ENCODE peak calls at places on chromosomes 13 and 19, in seven cellular contexts. One of them, this sample, is unnamed.

GRCh38 chr13:99406799-99407201 is 94.5 kb upstream of the TM9SF2 start:
- DNase-seq in AG10803: no peak
- DNase-seq in endothelial cell of umbilical vein: no peak
- DNase-seq in fibroblast of mammary gland: peak
- DNase-seq in IMR-90: no peak
- DNase-seq in fibroblast of pulmonary artery: peak
- DNase-seq in brain microvascular endothelial cell: no peak
- DNase-seq in this sample: no peak

GRCh38 chr19:16382775-16383543 is 58.3 kb downstream of the KLF2 start:
- DNase-seq in brain microvascular endothelial cell: peak
- DNase-seq in fibroblast of pulmonary artery: peak
- DNase-seq in fibroblast of mammary gland: peak
- DNase-seq in AG10803: peak
- DNase-seq in endothelial cell of umbilical vein: peak
- DNase-seq in IMR-90: peak
- DNase-seq in this sample: peak

GRCh38 chr19:34428549-34429285 is 536 bp downstream of the UBA2 start:
- DNase-seq in endothelial cell of umbilical vein: peak
- DNase-seq in fibroblast of pulmonary artery: peak
- DNase-seq in AG10803: peak
- DNase-seq in brain microvascular endothelial cell: no peak
- DNase-seq in IMR-90: peak
- DNase-seq in fibroblast of mammary gland: peak
- DNase-seq in this sample: peak

GRCh38 chr19:13629687-13630357 is 123.5 kb upstream of the CACNA1A start:
- DNase-seq in IMR-90: peak
- DNase-seq in brain microvascular endothelial cell: no peak
- DNase-seq in AG10803: peak
- DNase-seq in fibroblast of mammary gland: peak
- DNase-seq in endothelial cell of umbilical vein: no peak
- DNase-seq in fibroblast of pulmonary artery: no peak
- DNase-seq in this sample: peak

GRCh38 chr13:99339736-99340392 is 32.7 kb upstream of the GPR183 start:
- DNase-seq in fibroblast of pulmonary artery: peak
- DNase-seq in IMR-90: peak
- DNase-seq in AG10803: peak
- DNase-seq in endothelial cell of umbilical vein: no peak
- DNase-seq in fibroblast of mammary gland: peak
- DNase-seq in brain microvascular endothelial cell: no peak
- DNase-seq in this sample: peak

GRCh38 chr13:45658586-45659235 is 43.2 kb upstream of the ERICH6B start:
- DNase-seq in fibroblast of pulmonary artery: peak
- DNase-seq in endothelial cell of umbilical vein: no peak
- DNase-seq in IMR-90: peak
- DNase-seq in fibroblast of mammary gland: peak
- DNase-seq in brain microvascular endothelial cell: peak
- DNase-seq in AG10803: peak
- DNase-seq in this sample: peak

GRCh38 chr13:76523740-76524382 is 362.3 kb downstream of the KCTD12 start:
- DNase-seq in fibroblast of pulmonary artery: no peak
- DNase-seq in AG10803: no peak
- DNase-seq in brain microvascular endothelial cell: no peak
- DNase-seq in IMR-90: no peak
- DNase-seq in endothelial cell of umbilical vein: no peak
- DNase-seq in fibroblast of mammary gland: no peak
- DNase-seq in this sample: no peak

GRCh38 chr19:55117063-55117635 is 288 bp downstream of the PPP1R12C start:
- DNase-seq in fibroblast of pulmonary artery: no peak
- DNase-seq in IMR-90: no peak
- DNase-seq in endothelial cell of umbilical vein: no peak
- DNase-seq in brain microvascular endothelial cell: no peak
- DNase-seq in fibroblast of mammary gland: no peak
- DNase-seq in AG10803: no peak
- DNase-seq in this sample: no peak

GRCh38 chr13:110645750-110646149 is 30.4 kb downstream of the NAXD start:
- DNase-seq in AG10803: no peak
- DNase-seq in fibroblast of pulmonary artery: no peak
- DNase-seq in endothelial cell of umbilical vein: no peak
- DNase-seq in IMR-90: no peak
- DNase-seq in fibroblast of mammary gland: no peak
- DNase-seq in brain microvascular endothelial cell: no peak
- DNase-seq in this sample: no peak

GRCh38 chr13:110643324-110643723 is 28.0 kb downstream of the NAXD start:
- DNase-seq in endothelial cell of umbilical vein: no peak
- DNase-seq in fibroblast of pulmonary artery: no peak
- DNase-seq in AG10803: no peak
- DNase-seq in brain microvascular endothelial cell: no peak
- DNase-seq in fibroblast of mammary gland: no peak
- DNase-seq in IMR-90: no peak
- DNase-seq in this sample: no peak

GRCh38 chr13:110643768-110644421 is 28.6 kb downstream of the NAXD start:
- DNase-seq in IMR-90: no peak
- DNase-seq in fibroblast of pulmonary artery: no peak
- DNase-seq in fibroblast of mammary gland: no peak
- DNase-seq in brain microvascular endothelial cell: no peak
- DNase-seq in endothelial cell of umbilical vein: no peak
- DNase-seq in AG10803: no peak
- DNase-seq in this sample: no peak

GRCh38 chr13:110646442-110647364 is 31.4 kb downstream of the NAXD start:
- DNase-seq in AG10803: no peak
- DNase-seq in IMR-90: no peak
- DNase-seq in endothelial cell of umbilical vein: no peak
- DNase-seq in fibroblast of mammary gland: no peak
- DNase-seq in brain microvascular endothelial cell: no peak
- DNase-seq in fibroblast of pulmonary artery: no peak
- DNase-seq in this sample: no peak

DNA sequence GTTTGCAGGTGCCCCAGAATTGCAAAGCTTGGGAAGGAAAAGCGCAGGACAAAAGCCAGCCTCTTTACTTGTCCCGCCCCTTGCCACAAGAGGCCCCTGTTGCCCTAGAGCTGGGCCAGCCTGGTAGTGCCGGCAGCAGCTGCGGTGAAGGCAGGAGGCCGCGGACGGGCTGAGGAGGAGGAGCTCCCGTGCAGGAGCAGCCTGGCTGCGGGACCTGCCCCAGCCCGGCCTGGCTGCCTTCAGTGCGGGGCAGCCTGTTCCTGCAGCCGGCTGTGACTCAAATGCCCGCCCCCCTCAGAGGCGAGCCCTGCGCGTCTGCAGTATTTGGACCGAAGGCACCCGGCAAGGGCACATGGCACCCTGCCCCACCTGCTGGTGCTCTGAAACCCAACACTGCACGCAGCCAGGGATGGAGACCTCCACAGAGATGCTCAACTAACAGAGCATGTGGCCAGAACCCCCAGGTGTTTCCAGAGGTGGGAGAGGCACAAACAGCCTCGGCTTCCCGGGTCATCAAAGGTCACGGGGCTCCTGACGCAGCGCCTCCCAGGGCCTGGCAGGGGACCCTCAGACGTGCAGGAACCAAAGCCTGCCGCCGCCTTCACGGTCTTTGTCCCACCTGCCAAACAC is 29.7 kb downstream of the NAXD start:
- DNase-seq in IMR-90: peak
- DNase-seq in fibroblast of pulmonary artery: peak
- DNase-seq in fibroblast of mammary gland: peak
- DNase-seq in endothelial cell of umbilical vein: peak
- DNase-seq in AG10803: peak
- DNase-seq in brain microvascular endothelial cell: peak
- DNase-seq in this sample: peak
- TF ChIP-seq CTCF in IMR-90: peak
- TF ChIP-seq CTCF in fibroblast of pulmonary artery: peak
- TF ChIP-seq CTCF in fibroblast of mammary gland: peak
- TF ChIP-seq CTCF in endothelial cell of umbilical vein: peak
- TF ChIP-seq CTCF in AG10803: peak
- TF ChIP-seq CTCF in brain microvascular endothelial cell: peak
- TF ChIP-seq CTCF in this sample: peak

GRCh38 chr13:108860418-108860817 is 231.0 kb downstream of the MYO16 start:
- DNase-seq in endothelial cell of umbilical vein: no peak
- DNase-seq in brain microvascular endothelial cell: no peak
- DNase-seq in fibroblast of mammary gland: no peak
- DNase-seq in fibroblast of pulmonary artery: no peak
- DNase-seq in AG10803: no peak
- DNase-seq in IMR-90: no peak
- DNase-seq in this sample: no peak

GRCh38 chr13:108858676-108859075 is 229.3 kb downstream of the MYO16 start:
- DNase-seq in IMR-90: no peak
- DNase-seq in fibroblast of pulmonary artery: no peak
- DNase-seq in fibroblast of mammary gland: no peak
- DNase-seq in AG10803: no peak
- DNase-seq in endothelial cell of umbilical vein: no peak
- DNase-seq in brain microvascular endothelial cell: no peak
- DNase-seq in this sample: no peak

GRCh38 chr13:108855737-108856387 is 226.5 kb downstream of the MYO16 start:
- DNase-seq in IMR-90: no peak
- DNase-seq in brain microvascular endothelial cell: no peak
- DNase-seq in fibroblast of pulmonary artery: no peak
- DNase-seq in fibroblast of mammary gland: no peak
- DNase-seq in endothelial cell of umbilical vein: no peak
- DNase-seq in AG10803: no peak
- DNase-seq in this sample: no peak

DNA sequence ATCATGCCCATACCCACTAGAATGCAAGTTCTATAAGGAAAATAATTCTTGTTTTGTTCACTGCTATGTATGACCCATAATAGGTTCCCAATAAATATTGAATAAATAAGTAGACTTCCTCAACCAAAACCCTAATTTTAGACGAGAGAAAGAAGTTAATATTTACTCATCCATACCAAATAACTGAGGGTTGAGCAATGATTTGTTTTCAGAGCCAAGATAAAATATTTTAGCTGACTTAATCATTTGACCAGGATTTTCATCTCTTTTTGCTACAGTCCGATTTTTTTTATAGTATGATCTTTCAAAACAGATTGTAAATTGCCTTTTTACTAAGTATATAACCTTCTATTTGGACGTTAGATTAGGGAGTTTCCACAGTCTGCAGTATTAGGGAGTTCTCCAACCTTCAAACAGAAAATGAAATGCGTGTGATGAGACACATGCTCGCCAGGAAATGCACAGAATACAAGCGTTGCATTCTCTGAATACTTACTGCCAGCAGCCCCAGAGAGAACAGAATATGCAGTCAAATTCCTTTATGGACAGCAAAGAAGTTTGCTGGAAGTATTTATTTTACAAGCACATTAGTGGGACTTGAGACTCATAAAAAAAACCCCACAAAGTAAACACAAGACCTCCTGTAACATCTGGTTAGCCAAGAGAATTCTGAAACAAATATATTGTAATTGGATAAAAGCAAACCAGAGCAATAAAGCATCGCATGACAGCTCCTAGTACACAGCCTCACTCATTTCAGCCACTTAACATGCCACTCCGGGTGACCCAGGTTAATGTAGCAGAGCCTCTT is 230.0 kb downstream of the MYO16 start:
- DNase-seq in IMR-90: peak
- DNase-seq in fibroblast of mammary gland: peak
- DNase-seq in fibroblast of pulmonary artery: peak
- DNase-seq in endothelial cell of umbilical vein: no peak
- DNase-seq in brain microvascular endothelial cell: peak
- DNase-seq in AG10803: peak
- DNase-seq in this sample: peak
- H3K4me3 ChIP-seq in IMR-90: peak
- H3K4me3 ChIP-seq in fibroblast of mammary gland: peak
- H3K4me3 ChIP-seq in fibroblast of pulmonary artery: peak
- H3K4me3 ChIP-seq in endothelial cell of umbilical vein: no peak
- H3K4me3 ChIP-seq in brain microvascular endothelial cell: peak
- H3K4me3 ChIP-seq in AG10803: no peak
- H3K4me3 ChIP-seq in this sample: no peak

GRCh38 chr13:104286566-104287290 is 1220.5 kb upstream of the SLC10A2 start:
- DNase-seq in AG10803: no peak
- DNase-seq in fibroblast of pulmonary artery: no peak
- DNase-seq in fibroblast of mammary gland: no peak
- DNase-seq in endothelial cell of umbilical vein: peak
- DNase-seq in brain microvascular endothelial cell: no peak
- DNase-seq in IMR-90: no peak
- DNase-seq in this sample: no peak

DNA sequence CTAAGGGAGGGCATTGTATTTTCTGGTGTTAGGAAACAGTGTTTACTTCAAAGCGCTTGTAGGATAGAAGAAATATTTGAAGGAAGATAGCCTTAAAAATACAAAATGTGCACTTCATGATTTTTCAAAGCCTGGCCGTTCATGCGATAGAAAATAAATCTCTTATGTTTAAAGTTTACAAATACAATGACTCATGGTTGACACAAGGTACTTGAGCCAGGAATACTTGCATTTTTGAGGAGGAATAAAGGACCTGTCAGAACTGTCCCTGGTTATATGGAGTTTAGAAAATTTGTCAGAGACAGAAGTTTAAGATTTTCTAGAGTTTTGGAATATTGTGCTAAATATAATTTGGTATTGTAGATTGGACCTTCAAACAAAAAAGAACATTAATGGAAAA is 1223.2 kb upstream of the SLC10A2 start:
- DNase-seq in endothelial cell of umbilical vein: no peak
- DNase-seq in IMR-90: no peak
- DNase-seq in AG10803: no peak
- DNase-seq in fibroblast of mammary gland: no peak
- DNase-seq in fibroblast of pulmonary artery: no peak
- DNase-seq in brain microvascular endothelial cell: no peak
- DNase-seq in this sample: no peak
- TF ChIP-seq CTCF in endothelial cell of umbilical vein: no peak
- TF ChIP-seq CTCF in IMR-90: no peak
- TF ChIP-seq CTCF in AG10803: no peak
- TF ChIP-seq CTCF in fibroblast of mammary gland: no peak
- TF ChIP-seq CTCF in fibroblast of pulmonary artery: no peak
- TF ChIP-seq CTCF in brain microvascular endothelial cell: no peak
- TF ChIP-seq CTCF in this sample: no peak

GRCh38 chr19:46017095-46017429 is 5.8 kb downstream of the PGLYRP1 start:
- DNase-seq in endothelial cell of umbilical vein: no peak
- DNase-seq in AG10803: no peak
- DNase-seq in IMR-90: no peak
- DNase-seq in fibroblast of mammary gland: no peak
- DNase-seq in brain microvascular endothelial cell: no peak
- DNase-seq in fibroblast of pulmonary artery: no peak
- DNase-seq in this sample: no peak

GRCh38 chr19:46015080-46015960 is 7.5 kb downstream of the PGLYRP1 start:
- DNase-seq in brain microvascular endothelial cell: no peak
- DNase-seq in AG10803: peak
- DNase-seq in endothelial cell of umbilical vein: peak
- DNase-seq in fibroblast of mammary gland: peak
- DNase-seq in fibroblast of pulmonary artery: peak
- DNase-seq in IMR-90: no peak
- DNase-seq in this sample: no peak

GRCh38 chr19:46016426-46017094 is 6.3 kb downstream of the PGLYRP1 start:
- DNase-seq in AG10803: peak
- DNase-seq in fibroblast of pulmonary artery: peak
- DNase-seq in fibroblast of mammary gland: peak
- DNase-seq in brain microvascular endothelial cell: peak
- DNase-seq in IMR-90: peak
- DNase-seq in endothelial cell of umbilical vein: peak
- DNase-seq in this sample: peak

GRCh38 chr19:46014534-46014933 is 8.3 kb downstream of the PGLYRP1 start:
- DNase-seq in fibroblast of mammary gland: no peak
- DNase-seq in IMR-90: no peak
- DNase-seq in endothelial cell of umbilical vein: no peak
- DNase-seq in brain microvascular endothelial cell: no peak
- DNase-seq in fibroblast of pulmonary artery: no peak
- DNase-seq in AG10803: no peak
- DNase-seq in this sample: no peak

DNA sequence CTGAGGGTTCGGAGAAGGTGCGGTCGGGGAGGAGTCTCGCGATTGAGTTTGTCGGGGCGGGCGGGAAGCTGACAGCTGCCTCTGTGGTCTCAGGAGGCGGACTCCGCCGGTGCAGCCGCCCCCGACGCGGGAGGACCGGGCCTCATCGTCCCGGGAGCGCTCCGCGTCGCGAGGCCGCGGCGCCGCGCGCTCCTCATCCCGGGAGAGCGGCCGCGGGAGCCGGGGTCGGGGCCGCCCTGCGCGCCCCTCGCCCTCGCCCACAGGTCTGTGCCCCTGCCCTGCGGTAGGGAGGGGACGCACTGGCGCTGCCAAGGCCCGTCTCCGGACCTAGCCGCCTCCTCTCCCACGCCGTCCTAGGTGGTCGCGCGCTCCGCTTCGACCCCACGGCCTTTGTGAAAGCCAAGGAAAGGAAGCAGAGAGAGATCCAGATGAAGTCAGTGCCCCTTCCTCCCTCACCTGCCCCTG is 6.9 kb downstream of the PGLYRP1 start:
- DNase-seq in fibroblast of pulmonary artery: no peak
- DNase-seq in IMR-90: no peak
- DNase-seq in endothelial cell of umbilical vein: no peak
- DNase-seq in AG10803: no peak
- DNase-seq in fibroblast of mammary gland: no peak
- DNase-seq in brain microvascular endothelial cell: no peak
- DNase-seq in this sample: peak
- H3K4me3 ChIP-seq in fibroblast of pulmonary artery: peak
- H3K4me3 ChIP-seq in IMR-90: peak
- H3K4me3 ChIP-seq in endothelial cell of umbilical vein: no peak
- H3K4me3 ChIP-seq in AG10803: peak
- H3K4me3 ChIP-seq in fibroblast of mammary gland: peak
- H3K4me3 ChIP-seq in brain microvascular endothelial cell: peak
- H3K4me3 ChIP-seq in this sample: peak

This sample was measured in foreskin fibroblast.